ENCODE peak calls at places on chromosomes 7 and 10, in ten cellular contexts. X, Y, A, Z, G, F, D, O, P and W are unnamed samples. For H3K4me1, the result is how much of the 10 kb centered on the place peaks cover.

GRCh38 chr10:119449760-119450461 is 92.6 kb downstream of the RGS10 start:
- DNase-seq in X (no peak), Y (peak), A (no peak), Z (peak), G (no peak), F (peak), D (no peak), O (peak), P (no peak), W (no peak)

GRCh38 chr7:66974986-66975590 is 20.3 kb downstream of the SBDS start:
- DNase-seq in X (no peak), Y (peak), A (no peak), Z (no peak), G (no peak), F (no peak), D (no peak), O (no peak), P (no peak), W (no peak)

GRCh38 chr10:58546722-58547121 is 34.0 kb downstream of the BICC1 start:
- DNase-seq in X (no peak), Y (no peak), A (no peak), Z (no peak), G (no peak), F (no peak), D (no peak), O (no peak), P (no peak), W (no peak)

GRCh38 chr7:157541796-157542668 is 205.2 kb downstream of the DNAJB6 start:
- DNase-seq in X (no peak), Y (peak), A (no peak), Z (no peak), G (no peak), F (no peak), D (no peak), O (no peak), P (no peak), W (no peak)

GRCh38 chr10:129241461-129241860 is 225.6 kb upstream of the MGMT start:
- DNase-seq in X (no peak), Y (no peak), A (no peak), Z (no peak), G (no peak), F (no peak), D (no peak), O (no peak), P (no peak), W (no peak)

GRCh38 chr7:11701829-11702560 is 130.0 kb downstream of the THSD7A start:
- DNase-seq in X (no peak), Y (no peak), A (no peak), Z (no peak), G (no peak), F (no peak), D (no peak), O (no peak), P (no peak), W (no peak)

GRCh38 chr7:45239486-45239885 is 81.9 kb downstream of the RAMP3 start:
- DNase-seq in X (no peak), Y (no peak), A (peak), Z (peak), G (no peak), F (no peak), D (no peak), O (no peak), P (no peak), W (no peak)

GRCh38 chr10:47023237-47024045 is 112.2 kb downstream of the PTPN20 start:
- DNase-seq in X (peak), Y (no peak), A (no peak), Z (no peak), G (no peak), F (peak), D (no peak), O (no peak), P (no peak), W (no peak)

GRCh38 chr7:30349816-30350215 is 65.4 kb downstream of the ZNRF2 start:
- DNase-seq in X (no peak), Y (no peak), A (no peak), Z (no peak), G (no peak), F (no peak), D (no peak), O (no peak), P (no peak), W (no peak)

GRCh38 chr7:24729365-24730017 is 27.8 kb downstream of the GSDME start:
- DNase-seq in X (no peak), Y (no peak), A (no peak), Z (no peak), G (no peak), F (no peak), D (no peak), O (no peak), P (no peak), W (no peak)

GRCh38 chr10:116038259-116038658 is 234.7 kb downstream of the GFRA1 start:
- DNase-seq in X (peak), Y (peak), A (no peak), Z (peak), G (no peak), F (peak), D (peak), O (peak), P (peak), W (peak)

GRCh38 chr7:128121731-128122576 is 90.7 kb upstream of the LRRC4 start:
- DNase-seq in X (no peak), Y (no peak), A (no peak), Z (no peak), G (no peak), F (no peak), D (no peak), O (no peak), P (no peak), W (no peak)

GRCh38 chr10:105656880-105657279 is 1015.8 kb downstream of the SORCS3 start:
- DNase-seq in X (no peak), Y (no peak), A (no peak), Z (no peak), G (no peak), F (no peak), D (no peak), O (no peak), P (no peak), W (no peak)

GRCh38 chr10:70691601-70692000 is 19.3 kb downstream of the ADAMTS14 start:
- DNase-seq in X (no peak), Y (no peak), A (no peak), Z (no peak), G (no peak), F (no peak), D (no peak), O (no peak), P (no peak), W (no peak)

GRCh38 chr10:49144021-49144720 is 10.3 kb upstream of the FAM170B start:
- DNase-seq in X (no peak), Y (no peak), A (no peak), Z (peak), G (no peak), F (no peak), D (no peak), O (no peak), P (no peak), W (no peak)

GRCh38 chr10:53469383-53469782 is 696.8 kb upstream of the MBL2 start:
- DNase-seq in X (no peak), Y (no peak), A (no peak), Z (no peak), G (no peak), F (no peak), D (no peak), O (no peak), P (no peak), W (no peak)

GRCh38 chr7:50727072-50727471 is 55.6 kb downstream of the GRB10 start:
- DNase-seq in X (no peak), Y (no peak), A (no peak), Z (peak), G (no peak), F (no peak), D (no peak), O (no peak), P (no peak), W (no peak)

GRCh38 chr10:100007239-100008141 is 2.3 kb downstream of the DNMBP start:
- DNase-seq in X (no peak), Y (no peak), A (no peak), Z (no peak), G (no peak), F (no peak), D (no peak), O (no peak), P (no peak), W (no peak)

GRCh38 chr10:109633846-109634245 is 289.5 kb downstream of the XPNPEP1 start:
- DNase-seq in X (no peak), Y (no peak), A (no peak), Z (no peak), G (peak), F (no peak), D (no peak), O (no peak), P (no peak), W (no peak)

GRCh38 chr7:43148161-43148731 is 35.8 kb downstream of the HECW1 start:
- DNase-seq in X (no peak), Y (no peak), A (no peak), Z (peak), G (no peak), F (no peak), D (no peak), O (no peak), P (no peak), W (no peak)

GRCh38 chr10:21363753-21364104 is 161.8 kb downstream of the SKIDA1 start:
- DNase-seq in X (no peak), Y (no peak), A (no peak), Z (no peak), G (no peak), F (no peak), D (no peak), O (no peak), P (no peak), W (no peak)

GRCh38 chr10:5040781-5041470 is 37.3 kb upstream of the AKR1C2 start:
- DNase-seq in X (no peak), Y (no peak), A (no peak), Z (peak), G (no peak), F (no peak), D (peak), O (no peak), P (no peak), W (no peak)

GRCh38 chr10:3136763-3137611 is 35.6 kb downstream of the PITRM1 start:
- DNase-seq in X (no peak), Y (peak), A (no peak), Z (peak), G (no peak), F (peak), D (no peak), O (peak), P (peak), W (no peak)

GRCh38 chr7:93948106-93948505 is 26.6 kb downstream of the GNG11 start:
- DNase-seq in X (no peak), Y (no peak), A (no peak), Z (peak), G (no peak), F (no peak), D (no peak), O (no peak), P (no peak), W (no peak)

GRCh38 chr7:7798510-7798909 is 80.1 kb upstream of the RPA3 start:
- DNase-seq in X (no peak), Y (no peak), A (no peak), Z (no peak), G (no peak), F (no peak), D (no peak), O (no peak), P (no peak), W (no peak)

GRCh38 chr7:69932034-69932628 is 333.9 kb downstream of the AUTS2 start:
- DNase-seq in X (no peak), Y (no peak), A (peak), Z (peak), G (no peak), F (no peak), D (no peak), O (peak), P (no peak), W (peak)

GRCh38 chr10:89217057-89217990 is 10.2 kb upstream of the CH25H start:
- DNase-seq in X (no peak), Y (no peak), A (peak), Z (peak), G (peak), F (peak), D (peak), O (peak), P (peak), W (peak)

GRCh38 chr7:51013218-51013786 is 230.6 kb upstream of the GRB10 start:
- DNase-seq in X (no peak), Y (no peak), A (no peak), Z (no peak), G (no peak), F (no peak), D (no peak), O (no peak), P (no peak), W (no peak)

GRCh38 chr7:91043181-91043580 is 221.1 kb upstream of the FZD1 start:
- DNase-seq in X (no peak), Y (no peak), A (no peak), Z (no peak), G (no peak), F (no peak), D (no peak), O (no peak), P (no peak), W (no peak)

DNA sequence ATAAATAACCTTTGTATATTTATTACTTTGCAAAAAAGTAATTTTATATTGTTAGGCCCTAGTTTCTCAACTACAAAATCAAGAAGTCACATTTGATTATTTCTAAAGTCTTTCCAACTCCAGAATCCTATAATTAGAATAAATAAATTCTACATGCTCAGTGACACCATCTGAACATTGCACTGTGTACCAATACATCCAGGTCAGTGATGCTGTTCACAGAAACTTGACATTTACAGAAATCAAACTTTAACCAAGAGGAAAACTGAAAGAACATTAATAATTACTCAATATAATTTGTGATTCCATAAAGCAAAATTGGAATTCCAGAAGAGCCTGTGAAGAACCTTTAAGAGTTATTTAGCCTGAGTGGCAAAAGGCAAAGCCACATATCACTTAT is 104.0 kb upstream of the FAM133B start:
- DNase-seq in X (no peak), Y (no peak), A (no peak), Z (no peak), G (no peak), F (no peak), D (no peak), O (no peak), P (no peak), W (no peak)
- TF ChIP-seq POLR2A in X (no peak), Y (no peak), A (no peak), Z (no peak), G (no peak), F (no peak), D (no peak), O (no peak), P (no peak), W (no peak)

DNA sequence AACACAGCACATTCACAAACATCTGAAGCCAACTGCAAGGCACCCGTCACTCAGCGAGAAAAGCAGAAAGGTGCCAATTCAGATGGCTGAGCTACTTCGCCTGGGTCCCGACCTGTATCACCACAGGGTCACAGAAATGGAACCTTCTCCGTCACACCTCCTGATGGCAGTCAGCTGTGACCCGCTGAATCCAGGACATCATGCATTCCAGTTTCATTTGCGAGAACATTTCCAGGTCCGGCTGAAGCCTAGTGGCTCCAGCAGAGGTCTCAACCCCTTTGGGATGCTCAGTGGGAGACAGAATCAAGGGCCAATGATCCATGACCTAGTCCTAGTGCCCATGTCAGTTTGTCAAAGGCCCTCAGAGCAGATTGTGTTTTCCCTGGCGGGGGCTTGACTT is 193.6 kb upstream of the KLF14 start:
- DNase-seq in X (no peak), Y (no peak), A (no peak), Z (no peak), G (no peak), F (no peak), D (no peak), O (no peak), P (no peak), W (no peak)
- H3K4me1 ChIP-seq in X (under half), Y (under half), A (half or more), Z (under half), G (half or more), F (half or more), D (half or more), O (under half), P (under half), W (half or more)

GRCh38 chr10:79067241-79068202 is 1.2 kb upstream of the ZMIZ1 start:
- DNase-seq in X (peak), Y (peak), A (peak), Z (peak), G (peak), F (peak), D (peak), O (peak), P (peak), W (peak)

GRCh38 chr10:79070091-79070610 is 1.4 kb downstream of the ZMIZ1 start:
- DNase-seq in X (peak), Y (no peak), A (no peak), Z (no peak), G (no peak), F (no peak), D (no peak), O (peak), P (peak), W (no peak)

GRCh38 chr10:79068203-79068561 is 584 bp upstream of the ZMIZ1 start:
- DNase-seq in X (no peak), Y (no peak), A (peak), Z (no peak), G (no peak), F (no peak), D (no peak), O (no peak), P (no peak), W (no peak)

GRCh38 chr10:79069325-79070090 is 742 bp downstream of the ZMIZ1 start:
- DNase-seq in X (peak), Y (no peak), A (peak), Z (no peak), G (no peak), F (peak), D (no peak), O (peak), P (peak), W (no peak)

DNA sequence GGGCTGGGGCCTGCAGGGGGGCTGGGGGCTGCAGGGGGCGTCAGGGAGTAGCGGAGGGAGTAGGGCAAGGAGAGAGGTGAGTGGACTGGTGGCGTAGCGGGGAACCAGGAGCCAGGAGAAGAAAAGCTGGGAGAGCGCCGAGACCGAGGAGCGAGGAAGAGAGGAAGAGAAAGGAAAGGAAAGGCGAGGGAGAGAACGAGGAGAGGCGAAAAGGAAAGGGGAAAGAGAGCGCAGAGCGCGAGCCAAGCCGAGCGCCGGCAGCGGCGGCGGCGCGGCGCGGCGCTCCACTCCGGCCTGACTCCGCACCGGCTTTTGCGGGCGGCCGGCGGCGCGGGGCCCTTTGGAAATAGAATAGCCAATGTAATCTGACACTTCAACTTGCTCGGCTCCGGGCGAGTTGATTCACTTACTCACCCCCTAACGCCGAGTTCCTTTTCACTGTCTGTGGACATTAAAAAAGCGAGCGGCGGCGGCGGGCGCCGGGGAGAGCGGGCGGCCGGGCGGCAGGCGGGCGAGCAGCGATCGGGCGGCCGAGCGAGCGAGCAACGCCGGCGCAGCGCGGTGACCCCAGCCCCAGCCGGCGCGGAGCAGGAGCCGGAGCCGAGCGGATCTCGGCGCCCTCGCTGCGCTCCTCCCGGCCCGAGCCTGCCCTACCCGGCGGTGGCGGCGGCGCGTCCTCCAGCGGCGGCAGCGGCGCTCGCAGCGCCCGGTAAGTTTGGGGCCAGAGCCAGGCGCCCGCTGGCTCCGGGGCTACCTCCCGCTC is at the start of gene ZMIZ1:
- DNase-seq in X (peak), Y (peak), A (peak), Z (peak), G (peak), F (peak), D (peak), O (peak), P (peak), W (peak)
- TF ChIP-seq POLR2A in X (peak), Y (peak), A (peak), Z (peak), G (peak), F (peak), D (no peak), O (peak), P (peak), W (peak)

GRCh38 chr7:48188776-48189520 is 17.7 kb downstream of the ABCA13 start:
- DNase-seq in X (no peak), Y (no peak), A (no peak), Z (no peak), G (no peak), F (no peak), D (no peak), O (no peak), P (no peak), W (no peak)

GRCh38 chr7:48193421-48193820 is 22.2 kb downstream of the ABCA13 start:
- DNase-seq in X (no peak), Y (no peak), A (no peak), Z (no peak), G (no peak), F (no peak), D (no peak), O (no peak), P (no peak), W (no peak)

GRCh38 chr7:48192996-48193395 is 21.7 kb downstream of the ABCA13 start:
- DNase-seq in X (no peak), Y (no peak), A (no peak), Z (no peak), G (no peak), F (no peak), D (no peak), O (no peak), P (no peak), W (no peak)
- H3K4me1 ChIP-seq in X (under half), Y (under half), A (under half), Z (under half), G (under half), F (under half), D (under half), O (under half), P (under half), W (under half)

GRCh38 chr7:73567701-73568685 is 10.4 kb downstream of the TBL2 start:
- DNase-seq in X (no peak), Y (no peak), A (no peak), Z (no peak), G (no peak), F (peak), D (no peak), O (no peak), P (no peak), W (no peak)
- TF ChIP-seq POLR2A in X (no peak), Y (no peak), A (no peak), Z (no peak), G (no peak), F (no peak), D (peak), O (no peak), P (no peak), W (no peak)

DNA sequence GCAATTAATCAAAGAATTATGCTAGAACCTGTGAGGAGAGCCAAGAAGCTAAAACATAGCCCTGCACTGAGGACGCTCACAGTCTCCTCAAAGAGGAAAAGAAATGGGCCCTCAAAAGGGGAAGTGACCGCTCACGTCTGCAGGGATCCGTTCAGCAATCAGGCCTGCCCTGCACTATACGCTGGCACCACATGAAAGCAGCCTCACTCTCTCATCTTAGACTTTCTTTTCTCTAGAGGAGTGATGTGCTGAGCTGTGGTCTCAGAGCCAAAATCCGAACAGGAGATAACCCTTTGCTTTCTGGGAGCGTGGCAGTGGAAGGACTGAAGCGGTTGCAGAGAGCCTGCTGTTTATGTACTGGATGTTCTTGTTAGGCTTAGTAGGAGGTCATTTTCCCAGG is 6.3 kb upstream of the IL2RA start:
- DNase-seq in X (no peak), Y (no peak), A (no peak), Z (no peak), G (no peak), F (no peak), D (no peak), O (peak), P (peak), W (no peak)
- H3K4me1 ChIP-seq in X (under half), Y (under half), A (under half), Z (under half), G (under half), F (under half), D (under half), O (under half), P (under half), W (under half)

GRCh38 chr10:113644185-113645120 is 19.4 kb downstream of the NRAP start:
- DNase-seq in X (no peak), Y (no peak), A (no peak), Z (peak), G (no peak), F (no peak), D (peak), O (no peak), P (peak), W (no peak)
- TF ChIP-seq POLR2A in X (no peak), Y (no peak), A (no peak), Z (no peak), G (no peak), F (no peak), D (no peak), O (no peak), P (no peak), W (no peak)

GRCh38 chr7:37353949-37354660 is 94.6 kb downstream of the ELMO1 start:
- DNase-seq in X (no peak), Y (no peak), A (no peak), Z (no peak), G (no peak), F (no peak), D (peak), O (no peak), P (no peak), W (no peak)
- H3K4me1 ChIP-seq in X (under half), Y (under half), A (under half), Z (under half), G (under half), F (under half), D (under half), O (under half), P (under half), W (under half)